ENCODE peak calls at places on chromosomes 2 and 18, in four cellular contexts. Q is mesenchymal stem cell, O is body of pancreas, I is heart right ventricle. W is an unnamed sample. For H3K4me1, the result is how much of the 10 kb centered on the place peaks cover.

GRCh38 chr2:51526766-51527165 is 494.8 kb upstream of the NRXN1 start:
- DNase-seq in Q (no peak), O (no peak), I (no peak), W (no peak)

GRCh38 chr2:151315381-151315903 is 26.0 kb upstream of the NMI start:
- DNase-seq in Q (no peak), O (peak), I (peak), W (no peak)

GRCh38 chr2:152468832-152469692 is 134.1 kb downstream of the FMNL2 start:
- DNase-seq in Q (no peak), O (peak), I (no peak), W (no peak)

GRCh38 chr18:58226476-58226875 is 182.4 kb downstream of the NEDD4L start:
- DNase-seq in Q (no peak), O (no peak), I (no peak), W (no peak)

GRCh38 chr2:164836907-164837306 is 4.7 kb downstream of the COBLL1 start:
- DNase-seq in Q (no peak), O (no peak), I (no peak), W (no peak)

GRCh38 chr2:238939521-238940403 is 91.9 kb downstream of the TWIST2 start:
- DNase-seq in Q (no peak), O (no peak), I (no peak), W (no peak)

GRCh38 chr2:161745866-161746614 is 121.8 kb downstream of the SLC4A10 start:
- DNase-seq in Q (no peak), O (no peak), I (no peak), W (no peak)

GRCh38 chr18:9612215-9612830 is 2.0 kb downstream of the PPP4R1 start:
- DNase-seq in Q (peak), O (peak), I (no peak), W (peak)

GRCh38 chr2:49490710-49491109 is 336.4 kb upstream of the FSHR start:
- DNase-seq in Q (peak), O (peak), I (no peak), W (peak)

GRCh38 chr2:209960676-209961630 is 41.5 kb upstream of the RPE start:
- DNase-seq in Q (peak), O (peak), I (no peak), W (peak)

GRCh38 chr2:240786355-240786841 is 33.6 kb downstream of the KIF1A start:
- DNase-seq in Q (no peak), O (no peak), I (peak), W (no peak)

GRCh38 chr2:182077451-182078142 is 91.9 kb downstream of the PPP1R1C start:
- DNase-seq in Q (peak), O (peak), I (no peak), W (peak)

GRCh38 chr2:43246641-43247040 is 20.2 kb upstream of the ZFP36L2 start:
- DNase-seq in Q (no peak), O (no peak), I (no peak), W (no peak)

GRCh38 chr2:10798783-10799182 is 13.8 kb downstream of the PDIA6 start:
- DNase-seq in Q (no peak), O (no peak), I (no peak), W (peak)

GRCh38 chr2:185044323-185044874 is 446.1 kb downstream of the ZNF804A start:
- DNase-seq in Q (no peak), O (no peak), I (no peak), W (no peak)

GRCh38 chr18:50277935-50278334 is 3.4 kb downstream of the MBD1 start:
- DNase-seq in Q (peak), O (no peak), I (no peak), W (no peak)

GRCh38 chr2:134257965-134258683 is 4.3 kb downstream of the MGAT5 start:
- DNase-seq in Q (no peak), O (no peak), I (no peak), W (no peak)

GRCh38 chr2:138170495-138170894 is 206.2 kb downstream of the HNMT start:
- DNase-seq in Q (no peak), O (no peak), I (no peak), W (no peak)

GRCh38 chr2:121648611-121649401 is 456 bp downstream of the CLASP1 start:
- DNase-seq in Q (peak), O (peak), I (peak), W (peak)

GRCh38 chr18:75854174-75854573 is 426.7 kb upstream of the SMIM21 start:
- DNase-seq in Q (no peak), O (no peak), I (no peak), W (peak)

GRCh38 chr2:48551548-48551947 is 21.6 kb downstream of the STON1 start:
- DNase-seq in Q (no peak), O (no peak), I (no peak), W (no peak)

GRCh38 chr2:128644156-128644555 is 325.5 kb upstream of the HS6ST1 start:
- DNase-seq in Q (no peak), O (no peak), I (no peak), W (no peak)

GRCh38 chr2:75157435-75157834 is 41.9 kb downstream of the TACR1 start:
- DNase-seq in Q (no peak), O (no peak), I (no peak), W (no peak)

GRCh38 chr18:54130177-54130576 is 94.3 kb downstream of the MBD2 start:
- DNase-seq in Q (no peak), O (no peak), I (no peak), W (no peak)

GRCh38 chr2:96808176-96808837 is 7.8 kb upstream of the CNNM3 start:
- DNase-seq in Q (no peak), O (no peak), I (peak), W (no peak)

GRCh38 chr2:169034256-169034655 is 3.1 kb upstream of the ABCB11 start:
- DNase-seq in Q (peak), O (no peak), I (no peak), W (no peak)

GRCh38 chr2:66446178-66446860 is 11.4 kb downstream of the MEIS1 start:
- DNase-seq in Q (peak), O (peak), I (peak), W (no peak)

GRCh38 chr2:37926635-37927034 is 1.5 kb downstream of the RMDN2 start:
- DNase-seq in Q (no peak), O (no peak), I (no peak), W (no peak)

GRCh38 chr18:25126751-25127150 is 225.2 kb downstream of the ZNF521 start:
- DNase-seq in Q (no peak), O (no peak), I (no peak), W (no peak)

GRCh38 chr2:156333951-156334495 is 1.5 kb upstream of the NR4A2 start:
- DNase-seq in Q (no peak), O (peak), I (peak), W (peak)

GRCh38 chr18:79199691-79200374 is 130.6 kb downstream of the ATP9B start:
- DNase-seq in Q (peak), O (no peak), I (no peak), W (no peak)

GRCh38 chr2:23404426-23404825 is 19.4 kb downstream of the KLHL29 start:
- DNase-seq in Q (peak), O (peak), I (no peak), W (peak)

GRCh38 chr2:74488643-74489481 is 6.0 kb downstream of the TTC31 start:
- DNase-seq in Q (no peak), O (no peak), I (no peak), W (no peak)

GRCh38 chr18:68696937-68697336 is 18.0 kb downstream of the TMX3 start:
- DNase-seq in Q (no peak), O (no peak), I (no peak), W (no peak)

GRCh38 chr18:68699043-68699442 is 15.9 kb downstream of the TMX3 start:
- DNase-seq in Q (no peak), O (no peak), I (no peak), W (no peak)

GRCh38 chr18:68693091-68693815 is 21.7 kb downstream of the TMX3 start:
- DNase-seq in Q (no peak), O (no peak), I (no peak), W (no peak)

GRCh38 chr18:68694316-68694715 is 20.6 kb downstream of the TMX3 start:
- DNase-seq in Q (no peak), O (no peak), I (peak), W (no peak)
- H3K27ac ChIP-seq in Q (no peak), O (no peak), I (no peak), W (no peak)

GRCh38 chr2:64656379-64656778 is 2.7 kb upstream of the SERTAD2 start:
- DNase-seq in Q (no peak), O (no peak), I (no peak), W (no peak)

GRCh38 chr2:64654063-64654811 is 524 bp upstream of the SERTAD2 start:
- DNase-seq in Q (peak), O (peak), I (peak), W (peak)

GRCh38 chr2:64657416-64657815 is 3.7 kb upstream of the SERTAD2 start:
- DNase-seq in Q (no peak), O (no peak), I (no peak), W (no peak)

GRCh38 chr2:64654993-64655666 is 1.4 kb upstream of the SERTAD2 start:
- DNase-seq in Q (peak), O (no peak), I (no peak), W (peak)

DNA sequence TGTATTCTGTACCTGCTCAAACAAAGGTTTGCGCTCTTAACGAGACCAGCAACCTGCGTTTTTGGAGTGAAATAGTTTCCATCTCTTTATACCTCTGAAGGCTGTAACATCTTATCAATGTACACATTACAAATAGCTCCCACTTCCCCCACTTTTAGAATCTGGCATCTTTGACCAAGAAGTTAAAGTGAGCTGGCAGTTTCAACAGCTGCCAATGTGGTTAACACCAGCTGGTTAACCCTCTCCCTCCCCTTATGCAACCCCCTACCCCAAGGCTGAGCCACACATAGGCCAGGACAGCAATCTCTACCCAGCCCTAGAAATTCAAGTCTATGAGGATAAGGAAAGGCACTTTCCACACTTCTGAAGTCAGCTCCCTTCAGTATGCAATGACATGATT is 2.2 kb upstream of the SERTAD2 start:
- DNase-seq in Q (no peak), O (no peak), I (no peak), W (peak)
- H3K4me3 ChIP-seq in Q (no peak), O (no peak), I (no peak), W (no peak)

GRCh38 chr2:225458431-225459117 is 59.1 kb downstream of the NYAP2 start:
- DNase-seq in Q (peak), O (no peak), I (no peak), W (no peak)
- H3K4me1 ChIP-seq in Q (under half), O (under half), I (under half), W (under half)

GRCh38 chr2:145047554-145047953 is 527.6 kb upstream of the ZEB2 start:
- DNase-seq in Q (no peak), O (no peak), I (no peak), W (no peak)

GRCh38 chr2:145044506-145044905 is 524.6 kb upstream of the ZEB2 start:
- DNase-seq in Q (no peak), O (no peak), I (no peak), W (no peak)

GRCh38 chr2:145040433-145040832 is 520.5 kb upstream of the ZEB2 start:
- DNase-seq in Q (peak), O (no peak), I (no peak), W (no peak)

GRCh38 chr2:145041706-145042105 is 521.8 kb upstream of the ZEB2 start:
- DNase-seq in Q (no peak), O (no peak), I (no peak), W (no peak)

DNA sequence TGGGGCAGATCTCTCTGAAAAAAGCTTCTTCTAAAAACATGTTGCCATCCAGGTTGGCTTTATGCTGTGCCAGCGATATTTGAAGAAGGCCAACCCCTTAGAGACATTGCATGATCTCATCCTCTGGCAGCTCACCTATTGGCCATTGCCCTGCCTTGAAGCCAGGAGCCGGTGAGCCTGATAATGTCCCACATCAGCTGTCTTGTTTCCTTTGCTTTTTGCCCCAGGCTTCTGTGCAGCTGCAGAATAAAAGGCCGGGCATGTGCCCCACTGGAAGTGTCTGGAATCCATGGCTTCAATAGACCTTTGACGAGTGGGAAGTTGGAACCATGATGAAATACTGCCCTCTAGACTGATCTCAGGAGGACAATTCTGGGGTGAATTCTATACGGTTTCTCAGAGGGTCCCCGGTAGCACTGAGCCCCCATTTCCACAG is 523.5 kb upstream of the ZEB2 start:
- DNase-seq in Q (no peak), O (no peak), I (no peak), W (peak)
- H3K27ac ChIP-seq in Q (no peak), O (no peak), I (no peak), W (no peak)

GRCh38 chr2:159617651-159618050 is 1.3 kb upstream of the BAZ2B start:
- DNase-seq in Q (peak), O (peak), I (no peak), W (peak)
- H3K4me3 ChIP-seq in Q (no peak), O (no peak), I (peak), W (peak)

GRCh38 chr2:85704800-85705679 is 10.9 kb downstream of the GNLY start:
- DNase-seq in Q (no peak), O (no peak), I (no peak), W (no peak)

GRCh38 chr2:85703329-85703728 is 9.2 kb downstream of the GNLY start:
- DNase-seq in Q (no peak), O (no peak), I (no peak), W (no peak)

GRCh38 chr2:85704038-85704437 is 9.9 kb downstream of the GNLY start:
- DNase-seq in Q (no peak), O (no peak), I (no peak), W (no peak)

GRCh38 chr2:85699325-85699724 is 5.2 kb downstream of the GNLY start:
- DNase-seq in Q (no peak), O (no peak), I (no peak), W (peak)

GRCh38 chr2:85702172-85702571 is 8.0 kb downstream of the GNLY start:
- DNase-seq in Q (peak), O (no peak), I (no peak), W (no peak)
- H3K4me1 ChIP-seq in Q (under half), O (under half), I (under half), W (under half)

DNA sequence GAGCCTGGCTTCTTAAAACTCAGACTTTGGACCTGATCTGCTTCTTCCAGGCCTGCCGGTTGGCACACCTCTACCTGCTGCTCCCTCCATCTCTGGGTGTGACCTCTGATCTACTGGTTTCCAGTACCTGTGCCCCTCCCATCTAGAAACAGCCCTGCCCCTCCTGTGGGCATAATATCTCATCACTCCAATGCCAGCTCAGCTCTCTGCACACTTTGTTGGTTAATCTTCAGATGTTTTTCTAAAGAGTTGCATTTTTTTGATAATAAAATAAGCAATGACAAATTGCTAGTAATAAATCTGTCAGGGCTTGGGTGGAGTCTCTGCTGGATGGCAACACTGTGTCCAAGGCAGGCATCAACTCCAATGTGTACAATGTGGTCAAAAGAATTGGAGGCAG is 89.6 kb upstream of the PPP1CB start:
- DNase-seq in Q (peak), O (peak), I (no peak), W (no peak)
- H3K27ac ChIP-seq in Q (peak), O (peak), I (peak), W (no peak)

W was measured in SJCRH30.